ENCODE peak calls at places on chromosomes 3 and 15, in four cellular contexts. S, I, F and T are unnamed samples.

GRCh38 chr3:46238386-46238785 is 3.9 kb upstream of the CCR3 start:
- DNase-seq in S (no peak), I (no peak), F (no peak), T (no peak)

GRCh38 chr3:183698318-183698731 is 728 bp downstream of the YEATS2 start:
- DNase-seq in S (no peak), I (no peak), F (no peak), T (no peak)

GRCh38 chr3:194687638-194688206 is 2.0 kb downstream of the FAM43A start:
- DNase-seq in S (no peak), I (peak; percentile 83), F (no peak), T (peak; percentile 37)

GRCh38 chr15:39219608-39220007 is 361.3 kb upstream of the THBS1 start:
- DNase-seq in S (no peak), I (no peak), F (no peak), T (no peak)

GRCh38 chr15:57041416-57041815 is 123.0 kb downstream of the TCF12 start:
- DNase-seq in S (no peak), I (no peak), F (no peak), T (no peak)

GRCh38 chr3:69695443-69695842 is 43.8 kb upstream of the MITF start:
- DNase-seq in S (no peak), I (no peak), F (no peak), T (no peak)

GRCh38 chr15:94620632-94621031 is 389.3 kb downstream of the MCTP2 start:
- DNase-seq in S (no peak), I (no peak), F (no peak), T (no peak)

GRCh38 chr3:50008931-50009330 is 69.0 kb downstream of the RBM6 start:
- DNase-seq in S (no peak), I (no peak), F (no peak), T (no peak)

GRCh38 chr15:77531191-77532000 is 101.3 kb downstream of the LINGO1 start:
- DNase-seq in S (no peak), I (no peak), F (no peak), T (no peak)

GRCh38 chr3:41418961-41419691 is 219.8 kb downstream of the CTNNB1 start:
- DNase-seq in S (no peak), I (no peak), F (peak; percentile 69), T (peak; percentile 84)

GRCh38 chr3:148790841-148791240 is 36.8 kb upstream of the CPB1 start:
- DNase-seq in S (no peak), I (no peak), F (no peak), T (no peak)

GRCh38 chr15:39511915-39512260 is 69.0 kb upstream of the THBS1 start:
- DNase-seq in S (no peak), I (no peak), F (no peak), T (peak; percentile 61)

GRCh38 chr3:146865175-146865755 is 260.1 kb upstream of the PLSCR5 start:
- DNase-seq in S (no peak), I (no peak), F (no peak), T (no peak)

GRCh38 chr3:119529883-119530282 is 29.5 kb downstream of the CD80 start:
- DNase-seq in S (no peak), I (no peak), F (no peak), T (peak; percentile 40)

GRCh38 chr3:131636266-131636775 is 133.6 kb upstream of the MRPL3 start:
- DNase-seq in S (no peak), I (no peak), F (no peak), T (no peak)

GRCh38 chr3:14148041-14148985 is 23.5 kb downstream of the TMEM43 start:
- DNase-seq in S (no peak), I (no peak), F (no peak), T (no peak)
- TF ChIP-seq CTCF in S (no peak), I (no peak), F (peak; percentile 45), T (peak; percentile 55)

GRCh38 chr3:38453914-38454178 is 156 bp downstream of the ACVR2B start:
- DNase-seq in S (no peak), I (no peak), F (no peak), T (no peak)
- H3K4me3 ChIP-seq in S (peak overlapping the region; percentile 64), I (peak overlapping the region; percentile 79), F (peak overlapping the region; percentile 66), T (peak overlapping the region; percentile 67)

GRCh38 chr15:52254331-52254730 is 41.3 kb downstream of the MYO5C start:
- DNase-seq in S (no peak), I (no peak), F (no peak), T (no peak)
- TF ChIP-seq CTCF in S (peak; percentile 43), I (no peak), F (no peak), T (peak; percentile 36)

GRCh38 chr15:41971089-41971892 is 1.1 kb downstream of the EHD4 start:
- DNase-seq in S (peak; percentile 89), I (peak; percentile 80), F (no peak), T (peak; percentile 41)

GRCh38 chr15:41970456-41970855 is 1.9 kb downstream of the EHD4 start:
- DNase-seq in S (no peak), I (no peak), F (no peak), T (no peak)

GRCh38 chr15:41971893-41972340 is 440 bp downstream of the EHD4 start:
- DNase-seq in S (no peak), I (peak; percentile 72), F (no peak), T (no peak)

GRCh38 chr15:41968738-41969137 is 3.6 kb downstream of the EHD4 start:
- DNase-seq in S (peak; percentile 28), I (no peak), F (no peak), T (no peak)

GRCh38 chr15:41969851-41970431 is 2.4 kb downstream of the EHD4 start:
- DNase-seq in S (peak; percentile 88), I (peak; percentile 44), F (no peak), T (peak; percentile 39)
- H3K4me3 ChIP-seq in S (peak overlapping the region; percentile 93), I (peak overlapping the region; percentile 99), F (peak overlapping the region; percentile 85), T (no peak overlapping the region)

GRCh38 chr3:179414804-179415203 is 36.5 kb downstream of the GNB4 start:
- DNase-seq in S (no peak), I (no peak), F (no peak), T (no peak)

GRCh38 chr3:179415377-179415776 is 35.9 kb downstream of the GNB4 start:
- DNase-seq in S (no peak), I (no peak), F (no peak), T (no peak)

GRCh38 chr3:179410999-179411398 is 40.3 kb downstream of the GNB4 start:
- DNase-seq in S (no peak), I (no peak), F (no peak), T (no peak)

GRCh38 chr3:179410317-179410716 is 41.0 kb downstream of the GNB4 start:
- DNase-seq in S (no peak), I (no peak), F (no peak), T (peak; percentile 25)
- TF ChIP-seq CTCF in S (peak; percentile 1), I (no peak), F (no peak), T (peak; percentile 12)

GRCh38 chr3:84960581-84960980 is 1.8 kb downstream of the CADM2 start:
- DNase-seq in S (no peak), I (no peak), F (no peak), T (no peak)

GRCh38 chr3:84959470-84960380 is 936 bp downstream of the CADM2 start:
- DNase-seq in S (no peak), I (no peak), F (no peak), T (no peak)

GRCh38 chr3:84960994-84961393 is 2.2 kb downstream of the CADM2 start:
- DNase-seq in S (no peak), I (no peak), F (no peak), T (no peak)

GRCh38 chr3:84961492-84962255 is 2.9 kb downstream of the CADM2 start:
- DNase-seq in S (no peak), I (no peak), F (no peak), T (no peak)

DNA sequence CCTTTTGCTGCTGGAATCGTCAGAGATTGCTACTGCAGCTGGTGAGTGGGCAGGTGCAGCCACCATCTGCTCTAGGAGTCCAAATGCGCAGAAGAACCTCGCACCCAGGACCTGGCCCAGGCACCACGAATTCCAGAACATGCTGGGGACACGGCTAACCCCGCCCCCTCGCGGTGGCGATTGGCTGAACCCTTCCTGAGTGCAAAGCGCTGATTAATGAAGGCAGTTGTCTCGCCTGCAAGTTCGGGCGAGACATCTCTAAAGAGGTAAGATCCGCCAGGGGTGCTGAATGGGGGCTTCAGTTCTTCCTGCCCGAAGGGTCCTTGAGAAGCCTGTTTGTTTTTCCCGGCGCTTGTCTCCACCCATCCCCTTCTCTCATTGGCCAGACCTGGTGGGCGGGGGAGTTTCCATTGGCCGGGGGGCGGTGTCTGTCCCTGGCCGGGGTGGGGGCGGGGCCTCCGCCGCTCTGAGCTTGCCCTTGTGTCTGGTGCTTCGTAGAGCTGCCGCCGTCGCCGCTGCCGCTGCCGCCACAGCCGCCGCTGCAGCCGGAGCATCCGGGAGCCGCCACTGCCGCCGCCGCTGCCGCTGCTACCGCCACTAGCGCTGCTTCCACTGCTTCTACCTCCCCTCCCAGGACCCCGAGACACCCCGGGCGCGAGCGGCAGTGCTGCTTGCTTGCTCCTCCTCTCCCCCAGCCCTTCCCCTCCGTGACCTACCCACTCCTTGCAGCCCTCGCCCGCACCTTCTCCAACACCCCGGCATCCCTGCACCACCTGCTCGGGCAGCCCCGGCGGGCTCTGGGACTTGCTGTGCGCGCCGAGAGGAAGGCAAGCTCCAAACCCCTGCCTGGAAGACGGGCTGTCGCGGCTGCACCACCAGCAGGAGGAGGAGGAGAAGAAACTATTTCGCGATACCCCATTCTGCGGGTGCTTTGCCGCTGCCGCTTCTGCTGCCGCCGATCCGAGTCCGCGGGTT is at the start of gene CADM2:
- DNase-seq in S (no peak), I (peak; percentile 92), F (peak; percentile 36), T (peak; percentile 84)
- H3K4me3 ChIP-seq in S (peak within 1 kb of the TSS; percentile 28), I (peak within 1 kb of the TSS; percentile 64), F (peak within 1 kb of the TSS; percentile 75), T (peak within 1 kb of the TSS; percentile 66)

DNA sequence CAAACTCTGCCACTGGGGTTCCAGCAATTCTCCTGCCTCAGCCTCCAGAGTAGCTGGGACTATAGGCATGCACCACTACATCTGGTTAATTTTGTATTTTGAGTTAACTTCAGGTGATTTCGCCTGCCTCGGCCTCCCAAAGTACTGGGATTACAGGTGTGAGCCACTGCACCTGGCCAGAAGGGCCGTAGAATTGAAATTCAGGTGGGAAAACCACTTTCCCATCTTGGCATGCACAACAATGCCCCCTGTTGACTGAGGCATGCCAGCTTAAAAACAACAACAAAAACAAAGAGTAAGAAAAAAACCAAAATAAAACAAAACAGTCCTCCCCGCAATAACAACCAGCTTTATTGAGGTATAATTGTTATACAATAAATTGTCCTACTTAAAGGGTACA is 32.6 kb upstream of the RAB11A start:
- DNase-seq in S (no peak), I (no peak), F (no peak), T (no peak)
- TF ChIP-seq CTCF in S (peak; percentile 56), I (no peak), F (peak; percentile 78), T (peak; percentile 15)

DNA sequence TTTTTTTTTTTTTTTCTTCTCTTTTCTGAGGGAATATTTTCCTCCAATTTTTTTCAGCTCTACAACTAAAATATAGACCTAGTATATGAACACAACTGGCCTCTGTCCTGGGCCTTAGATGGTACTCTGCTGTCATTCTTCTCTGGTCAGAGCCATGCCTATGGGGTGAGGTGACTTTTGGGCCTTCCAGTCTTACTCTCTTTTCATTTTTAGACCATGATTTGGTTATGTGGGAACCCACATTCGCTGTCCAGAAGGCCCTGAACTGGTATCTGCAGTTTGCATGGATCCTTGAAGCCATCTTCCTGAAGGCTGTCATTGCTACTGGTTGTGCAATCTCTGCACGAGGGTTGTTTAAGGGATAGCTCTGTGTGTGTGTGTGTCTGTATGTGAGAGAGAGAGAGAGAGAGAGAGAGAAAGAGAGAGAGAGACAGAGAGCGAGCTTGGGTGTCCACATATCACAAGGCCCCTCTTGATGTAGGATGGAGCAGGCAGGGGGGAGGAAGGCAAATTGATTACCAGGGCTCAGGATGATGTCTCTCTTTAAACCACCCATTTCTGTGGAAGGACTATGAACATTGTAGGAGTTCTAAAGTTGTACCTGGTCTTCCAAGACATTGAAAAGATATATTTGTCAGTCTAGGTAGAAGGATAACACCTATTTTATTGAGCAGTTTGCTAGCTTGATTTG is 6.9 kb downstream of the TGFBR2 start:
- DNase-seq in S (no peak), I (no peak), F (no peak), T (no peak)
- H3K4me3 ChIP-seq in S (no peak overlapping the region), I (peak overlapping the region; percentile 86), F (no peak overlapping the region), T (no peak overlapping the region)